ENCODE peak calls at places on chromosomes 4 and X, in six cellular contexts. P, M, I, Z, H and R are unnamed samples.

GRCh38 chr4:119490335-119490734 is 138.3 kb downstream of the PDE5A start:
- ATAC-seq in M (no peak), P (no peak), Z (no peak), I (no peak), H (no peak), R (no peak)

GRCh38 chr4:81447551-81448266 is 24.0 kb downstream of the RASGEF1B start:
- ATAC-seq in M (no peak), I (no peak), P (no peak), H (peak), Z (no peak), R (no peak)

GRCh38 chr4:149901128-149901527 is 85.5 kb upstream of the IQCM start:
- ATAC-seq in P (no peak), Z (no peak), I (no peak), M (no peak), H (no peak), R (no peak)

GRCh38 chr4:5399790-5400421 is 308.5 kb downstream of the EVC2 start:
- ATAC-seq in Z (no peak), H (no peak), M (no peak), P (no peak), I (no peak), R (no peak)

GRCh38 chr4:6869944-6870343 is 39.7 kb upstream of the TBC1D14 start:
- ATAC-seq in H (no peak), I (no peak), Z (no peak), P (no peak), M (no peak), R (no peak)

GRCh38 chr4:142826503-142827241 is 19.4 kb downstream of the INPP4B start:
- ATAC-seq in P (no peak), H (no peak), M (no peak), Z (no peak), I (no peak), R (no peak)

GRCh38 chr4:19227701-19228100 is 1024.0 kb upstream of the SLIT2 start:
- ATAC-seq in Z (no peak), P (no peak), H (no peak), M (no peak), I (no peak), R (no peak)

GRCh38 chrX:101347859-101348451 is 587 bp downstream of the TIMM8A start:
- ATAC-seq in Z (no peak), M (no peak), H (no peak), P (no peak), I (no peak), R (no peak)

GRCh38 chr4:150039790-150040189 is 38.5 kb upstream of the DCLK2 start:
- ATAC-seq in H (no peak), P (no peak), M (no peak), I (no peak), Z (no peak), R (peak)

GRCh38 chr4:77432702-77433101 is 172.9 kb upstream of the CXCL13 start:
- ATAC-seq in I (no peak), M (no peak), H (no peak), Z (no peak), P (no peak), R (no peak)

GRCh38 chr4:41753942-41754341 is 5.4 kb upstream of the PHOX2B start:
- ATAC-seq in I (no peak), P (no peak), Z (no peak), H (no peak), M (no peak), R (no peak)

GRCh38 chrX:97398030-97398551 is 514.4 kb downstream of the RPA4 start:
- ATAC-seq in Z (peak), P (no peak), H (peak), M (peak), I (peak), R (peak)

GRCh38 chrX:69060631-69061408 is 104.4 kb downstream of the PJA1 start:
- ATAC-seq in P (no peak), M (no peak), I (no peak), H (no peak), Z (no peak), R (no peak)

GRCh38 chrX:129556806-129557315 is 16.8 kb downstream of the OCRL start:
- ATAC-seq in M (no peak), H (no peak), Z (no peak), P (no peak), I (no peak), R (no peak)

GRCh38 chr4:76420311-76420710 is 630 bp downstream of the CCDC158 start:
- ATAC-seq in I (no peak), H (no peak), M (no peak), P (no peak), Z (no peak), R (no peak)

GRCh38 chr4:19580090-19580489 is 671.6 kb upstream of the SLIT2 start:
- ATAC-seq in H (no peak), I (no peak), M (no peak), P (no peak), Z (no peak), R (no peak)

GRCh38 chrX:56564182-56564885 is 907 bp downstream of the UBQLN2 start:
- ATAC-seq in H (peak), I (peak), Z (peak), M (peak), P (peak), R (peak)

GRCh38 chrX:134734343-134735001 is 76.2 kb upstream of the PLAC1 start:
- ATAC-seq in I (no peak), Z (no peak), P (no peak), M (no peak), H (no peak), R (no peak)

GRCh38 chr4:25131925-25132324 is 28.3 kb downstream of the SEPSECS start:
- ATAC-seq in H (no peak), M (no peak), Z (no peak), P (no peak), I (no peak), R (no peak)